ENCODE peak calls at places on chromosomes 13 and 19, in six cellular contexts. One of them, this sample, is unnamed.

GRCh38 chr19:41774515-41774980 is 19.2 kb downstream of the CEACAM6 start:
- DNase-seq in neural progenitor cell: no peak
- DNase-seq in adipocyte: no peak
- DNase-seq in pancreas: no peak
- DNase-seq in GM04503: no peak
- DNase-seq in central memory CD4-positive, alpha-beta T cell: peak
- DNase-seq in this sample: no peak

GRCh38 chr19:18437481-18438330 is at the start of gene ISYNA1:
- DNase-seq in neural progenitor cell: peak
- DNase-seq in adipocyte: peak
- DNase-seq in pancreas: peak
- DNase-seq in GM04503: no peak
- DNase-seq in central memory CD4-positive, alpha-beta T cell: peak
- DNase-seq in this sample: peak

GRCh38 chr13:51894239-51894638 is 32.5 kb downstream of the CCDC70 start:
- DNase-seq in neural progenitor cell: no peak
- DNase-seq in adipocyte: no peak
- DNase-seq in pancreas: no peak
- DNase-seq in GM04503: peak
- DNase-seq in central memory CD4-positive, alpha-beta T cell: no peak
- DNase-seq in this sample: peak

GRCh38 chr19:43913383-43913782 is 21.7 kb downstream of the ZNF45 start:
- DNase-seq in neural progenitor cell: no peak
- DNase-seq in adipocyte: no peak
- DNase-seq in pancreas: no peak
- DNase-seq in GM04503: no peak
- DNase-seq in central memory CD4-positive, alpha-beta T cell: no peak
- DNase-seq in this sample: no peak

GRCh38 chr19:57887195-57887941 is 1.5 kb downstream of the ZNF814 start:
- DNase-seq in neural progenitor cell: peak
- DNase-seq in adipocyte: peak
- DNase-seq in pancreas: no peak
- DNase-seq in GM04503: no peak
- DNase-seq in central memory CD4-positive, alpha-beta T cell: no peak
- DNase-seq in this sample: peak

GRCh38 chr19:35063940-35064818 is 22.7 kb downstream of the HPN start:
- DNase-seq in neural progenitor cell: no peak
- DNase-seq in adipocyte: peak
- DNase-seq in pancreas: peak
- DNase-seq in GM04503: peak
- DNase-seq in central memory CD4-positive, alpha-beta T cell: no peak
- DNase-seq in this sample: no peak

GRCh38 chr13:85536706-85537105 is 262.5 kb downstream of the SLITRK6 start:
- DNase-seq in neural progenitor cell: no peak
- DNase-seq in adipocyte: peak
- DNase-seq in pancreas: no peak
- DNase-seq in GM04503: no peak
- DNase-seq in central memory CD4-positive, alpha-beta T cell: no peak
- DNase-seq in this sample: no peak

GRCh38 chr19:543912-544608 is at the start of gene GZMM:
- DNase-seq in neural progenitor cell: no peak
- DNase-seq in adipocyte: no peak
- DNase-seq in pancreas: no peak
- DNase-seq in GM04503: no peak
- DNase-seq in central memory CD4-positive, alpha-beta T cell: peak
- DNase-seq in this sample: no peak

GRCh38 chr19:52248256-52248655 is 21.1 kb upstream of the ZNF766 start:
- DNase-seq in neural progenitor cell: peak
- DNase-seq in adipocyte: peak
- DNase-seq in pancreas: peak
- DNase-seq in GM04503: peak
- DNase-seq in central memory CD4-positive, alpha-beta T cell: peak
- DNase-seq in this sample: peak

GRCh38 chr19:51018745-51019543 is 565 bp downstream of the KLK10 start:
- DNase-seq in neural progenitor cell: no peak
- DNase-seq in adipocyte: no peak
- DNase-seq in pancreas: peak
- DNase-seq in GM04503: no peak
- DNase-seq in central memory CD4-positive, alpha-beta T cell: no peak
- DNase-seq in this sample: peak

GRCh38 chr19:47107953-47108746 is 5.4 kb downstream of the ZC3H4 start:
- DNase-seq in neural progenitor cell: no peak
- DNase-seq in adipocyte: no peak
- DNase-seq in pancreas: no peak
- DNase-seq in GM04503: no peak
- DNase-seq in central memory CD4-positive, alpha-beta T cell: no peak
- DNase-seq in this sample: no peak

GRCh38 chr19:48673436-48674100 is 751 bp upstream of the NTN5 start:
- DNase-seq in neural progenitor cell: no peak
- DNase-seq in adipocyte: no peak
- DNase-seq in pancreas: no peak
- DNase-seq in GM04503: no peak
- DNase-seq in central memory CD4-positive, alpha-beta T cell: no peak
- DNase-seq in this sample: peak